ENCODE peak calls at places on chromosomes 5 and 9, in eight cellular contexts. G is cardiac fibroblast, U is tibial nerve, V is AG04450, I is GM23338, C is sigmoid colon, N is fibroblast of pulmonary artery, W is lower leg skin. H is an unnamed sample.

GRCh38 chr5:21739096-21739495 is 1114.0 kb downstream of the CDH12 start:
- DNase-seq in G (no peak), U (no peak), V (no peak), I (no peak), C (no peak), N (no peak), W (no peak), H (no peak)

GRCh38 chr5:51829691-51830090 is 446.4 kb downstream of the ISL1 start:
- DNase-seq in G (no peak), U (no peak), V (no peak), I (no peak), C (no peak), N (no peak), W (no peak), H (no peak)

GRCh38 chr5:142743677-142744441 is 26.3 kb upstream of the ARHGAP26 start:
- DNase-seq in G (peak; percentile 52), U (no peak), V (no peak), I (peak; percentile 34), C (no peak), N (peak; percentile 78), W (no peak), H (peak; percentile 59)

GRCh38 chr5:39213437-39214207 is 5.7 kb downstream of the FYB1 start:
- DNase-seq in G (no peak), U (no peak), V (no peak), I (no peak), C (no peak), N (no peak), W (no peak), H (no peak)

GRCh38 chr5:14155730-14156129 is 12.6 kb downstream of the TRIO start:
- DNase-seq in G (no peak), U (no peak), V (no peak), I (no peak), C (no peak), N (no peak), W (no peak), H (no peak)

GRCh38 chr9:100160021-100160420 is 61.0 kb downstream of the INVS start:
- DNase-seq in G (no peak), U (no peak), V (no peak), I (no peak), C (no peak), N (no peak), W (no peak), H (no peak)

GRCh38 chr5:107980923-107981748 is 310.4 kb upstream of the EFNA5 start:
- DNase-seq in G (no peak), U (no peak), V (peak; percentile 10), I (no peak), C (no peak), N (no peak), W (no peak), H (no peak)

GRCh38 chr5:126676195-126676624 is 75.5 kb downstream of the PHAX start:
- DNase-seq in G (peak; percentile 71), U (peak; percentile 71), V (peak; percentile 18), I (peak; percentile 90), C (peak; percentile 70), N (peak; percentile 73), W (no peak), H (peak; percentile 77)

GRCh38 chr5:127758884-127759283 is 55.7 kb downstream of the CCDC192 start:
- DNase-seq in G (peak; percentile 33), U (no peak), V (no peak), I (no peak), C (no peak), N (peak; percentile 49), W (no peak), H (no peak)

GRCh38 chr9:129318121-129319075 is 140.3 kb upstream of the IER5L start:
- DNase-seq in G (no peak), U (no peak), V (no peak), I (no peak), C (peak; percentile 69), N (no peak), W (peak; percentile 87), H (no peak)

GRCh38 chr9:70425192-70425591 is 10.7 kb upstream of the KLF9 start:
- DNase-seq in G (no peak), U (no peak), V (no peak), I (no peak), C (no peak), N (no peak), W (no peak), H (no peak)

GRCh38 chr5:54993318-54993717 is 7.9 kb upstream of the ESM1 start:
- DNase-seq in G (peak; percentile 18), U (no peak), V (no peak), I (peak; percentile 44), C (no peak), N (peak; percentile 39), W (no peak), H (no peak)

GRCh38 chr5:170262061-170262764 is 29.4 kb downstream of the C5orf58 start:
- DNase-seq in G (no peak), U (no peak), V (no peak), I (no peak), C (no peak), N (no peak), W (no peak), H (no peak)

GRCh38 chr9:137431416-137431931 is 8.3 kb downstream of the NOXA1 start:
- DNase-seq in G (no peak), U (no peak), V (no peak), I (no peak), C (no peak), N (no peak), W (peak; percentile 82), H (no peak)

GRCh38 chr9:137428841-137429545 is 5.8 kb downstream of the NOXA1 start:
- DNase-seq in G (no peak), U (no peak), V (no peak), I (no peak), C (no peak), N (no peak), W (peak; percentile 81), H (no peak)

GRCh38 chr9:137429546-137429890 is 6.3 kb downstream of the NOXA1 start:
- DNase-seq in G (no peak), U (no peak), V (no peak), I (no peak), C (no peak), N (no peak), W (no peak), H (no peak)

GRCh38 chr9:137430723-137431415 is 7.7 kb downstream of the NOXA1 start:
- DNase-seq in G (no peak), U (no peak), V (no peak), I (no peak), C (no peak), N (no peak), W (peak; percentile 80), H (no peak)

GRCh38 chr9:137429974-137430722 is 7.0 kb downstream of the NOXA1 start:
- DNase-seq in G (no peak), U (no peak), V (no peak), I (peak; percentile 60), C (no peak), N (no peak), W (peak; percentile 84), H (no peak)
- H3K4me3 ChIP-seq in G (no peak overlapping the region), U (no peak overlapping the region), V (no peak overlapping the region), I (no peak overlapping the region), C (no peak overlapping the region), N (no peak overlapping the region), W (no peak overlapping the region), H (no peak overlapping the region)

GRCh38 chr5:132503244-132503643 is 12.7 kb upstream of the IRF1 start:
- DNase-seq in G (no peak), U (no peak), V (no peak), I (no peak), C (no peak), N (no peak), W (no peak), H (no peak)

GRCh38 chr5:132504746-132505145 is 14.2 kb upstream of the IRF1 start:
- DNase-seq in G (no peak), U (no peak), V (no peak), I (no peak), C (no peak), N (no peak), W (no peak), H (no peak)

GRCh38 chr5:132505641-132506040 is 15.1 kb upstream of the IRF1 start:
- DNase-seq in G (no peak), U (no peak), V (no peak), I (no peak), C (no peak), N (no peak), W (no peak), H (no peak)

GRCh38 chr5:132510076-132510475 is 19.5 kb upstream of the IRF1 start:
- DNase-seq in G (peak; percentile 78), U (no peak), V (peak; percentile 86), I (no peak), C (no peak), N (peak; percentile 85), W (no peak), H (peak; percentile 72)

GRCh38 chr5:132506094-132506692 is 15.6 kb upstream of the IRF1 start:
- DNase-seq in G (peak; percentile 85), U (no peak), V (peak; percentile 96), I (peak; percentile 60), C (no peak), N (peak; percentile 91), W (no peak), H (peak; percentile 91)
- TF ChIP-seq CTCF in G (peak; percentile 73), U (peak; percentile 57), V (peak; percentile 85), I (peak; percentile 68), C (peak; percentile 50), N (peak; percentile 81), W (no peak), H (peak; percentile 72)

DNA sequence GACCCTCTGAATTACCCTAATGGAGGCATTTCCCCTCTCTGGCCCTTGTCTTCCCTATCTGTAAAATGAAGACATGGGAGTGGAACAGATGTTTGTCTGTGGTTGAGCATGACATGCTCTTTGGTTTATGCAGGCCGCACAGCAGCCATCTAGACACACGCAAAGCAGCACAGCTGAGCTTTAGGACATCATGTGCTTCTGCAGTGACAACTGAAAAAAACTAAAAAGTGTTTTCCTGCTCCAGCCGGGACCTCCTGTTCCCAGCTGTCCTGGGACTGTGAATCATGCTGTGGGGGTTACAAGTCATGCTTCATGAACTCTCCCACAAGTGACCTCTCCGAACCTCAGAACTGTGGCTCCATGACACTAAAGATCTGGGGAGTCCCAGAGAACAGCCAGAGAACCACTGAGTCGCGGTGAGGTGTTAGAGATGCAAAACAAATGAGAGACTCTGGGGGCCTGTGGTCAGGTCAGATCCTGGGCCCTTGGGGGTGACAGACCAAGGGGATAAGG is 1.7 kb downstream of the SMIM3 start:
- DNase-seq in G (peak; percentile 84), U (peak; percentile 29), V (no peak), I (no peak), C (peak; percentile 90), N (peak; percentile 33), W (no peak), H (peak; percentile 89)
- H3K4me3 ChIP-seq in G (peak overlapping the region; percentile 83), U (peak overlapping the region; percentile 67), V (peak overlapping the region; percentile 92), I (no peak overlapping the region), C (peak overlapping the region; percentile 70), N (peak overlapping the region; percentile 66), W (no peak overlapping the region), H (peak overlapping the region; percentile 80)

GRCh38 chr5:5063533-5063953 is 76.6 kb upstream of the ADAMTS16 start:
- DNase-seq in G (no peak), U (no peak), V (no peak), I (peak; percentile 31), C (no peak), N (no peak), W (no peak), H (no peak)
- TF ChIP-seq CTCF in G (no peak), U (no peak), V (no peak), I (peak; percentile 57), C (no peak), N (no peak), W (no peak), H (no peak)